ENCODE peak calls at places on chromosomes 4 and X, in seven cellular contexts. E is transverse colon, N is mesenchymal stem cell, M is mesendoderm, P is aorta, B is neural progenitor cell, Y is tibial artery. H is an unnamed sample. For H3K4me1 and H3K27me3, the result is how much of the 10 kb centered on the place peaks cover.

GRCh38 chr4:41385486-41385885 is 128.8 kb downstream of the UCHL1 start:
- DNase-seq in E (no peak), N (no peak), M (no peak), P (no peak), B (no peak), Y (no peak), H (no peak)

GRCh38 chr4:122542411-122543236 is 78.2 kb downstream of the IL21 start:
- DNase-seq in E (no peak), N (peak), M (no peak), P (no peak), B (no peak), Y (no peak), H (no peak)

GRCh38 chr4:2320152-2320551 is 58.2 kb upstream of the MXD4 start:
- DNase-seq in E (no peak), N (no peak), M (no peak), P (no peak), B (no peak), Y (no peak), H (peak)

GRCh38 chr4:89797117-89797516 is 39.8 kb downstream of the SNCA start:
- DNase-seq in E (no peak), N (peak), M (no peak), P (no peak), B (no peak), Y (no peak), H (peak)

GRCh38 chrX:65837875-65838549 is 170.6 kb downstream of the MSN start:
- DNase-seq in E (no peak), N (no peak), M (no peak), P (no peak), B (no peak), Y (no peak), H (no peak)

GRCh38 chr4:102469806-102470205 is 31.4 kb upstream of the NFKB1 start:
- DNase-seq in E (no peak), N (no peak), M (no peak), P (no peak), B (no peak), Y (no peak), H (no peak)

GRCh38 chrX:19827088-19827487 is 60.3 kb downstream of the SH3KBP1 start:
- DNase-seq in E (no peak), N (no peak), M (no peak), P (no peak), B (no peak), Y (no peak), H (no peak)

GRCh38 chr4:107801766-107802211 is 22.9 kb upstream of the SGMS2 start:
- DNase-seq in E (no peak), N (peak), M (no peak), P (no peak), B (no peak), Y (no peak), H (no peak)

GRCh38 chr4:84750260-84750955 is 167.5 kb downstream of the CDS1 start:
- DNase-seq in E (no peak), N (peak), M (peak), P (no peak), B (peak), Y (no peak), H (peak)

GRCh38 chr4:173056708-173057107 is 111.9 kb upstream of the GALNT7 start:
- DNase-seq in E (no peak), N (no peak), M (no peak), P (no peak), B (no peak), Y (no peak), H (no peak)

GRCh38 chr4:43244688-43245382 is 352.3 kb downstream of the GRXCR1 start:
- DNase-seq in E (no peak), N (no peak), M (no peak), P (no peak), B (no peak), Y (no peak), H (no peak)
- H3K4me1 ChIP-seq in E (under half), N (under half), M (under half), P (under half), B (under half), Y (under half), H (under half)

DNA sequence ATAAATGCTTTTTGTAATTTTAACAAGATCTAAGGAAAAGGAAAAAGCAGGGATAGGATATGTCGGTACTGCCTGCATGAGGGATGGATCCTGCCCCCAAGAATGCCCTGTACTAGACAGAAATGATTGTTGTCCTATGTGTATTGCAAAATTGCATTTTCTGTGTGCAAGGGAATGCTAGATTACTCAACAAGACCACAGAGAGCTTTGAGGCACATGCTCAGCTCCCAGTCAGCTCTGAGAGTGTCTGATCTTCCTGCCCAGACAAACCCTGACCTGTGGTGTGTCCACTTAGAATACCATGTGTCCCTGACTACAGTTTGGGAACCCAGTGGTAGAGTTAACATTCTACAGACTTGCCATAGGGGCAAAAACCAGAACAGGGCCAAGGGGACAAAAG is 129.2 kb upstream of the PAK3 start:
- DNase-seq in E (no peak), N (peak), M (no peak), P (no peak), B (no peak), Y (no peak), H (no peak)
- H3K27me3 ChIP-seq in E (under half), N (under half), M (under half), P (under half), B (under half), Y (under half), H (under half)

GRCh38 chrX:82756272-82756671 is 751.8 kb upstream of the POU3F4 start:
- DNase-seq in E (no peak), N (no peak), M (no peak), P (no peak), B (no peak), Y (no peak), H (no peak)

GRCh38 chrX:82757614-82758013 is 750.5 kb upstream of the POU3F4 start:
- DNase-seq in E (no peak), N (no peak), M (no peak), P (no peak), B (no peak), Y (no peak), H (no peak)
- H3K4me3 ChIP-seq in E (no peak), N (no peak), M (no peak), P (no peak), B (no peak), Y (no peak), H (no peak)

GRCh38 chr4:48130100-48130499 is 4.0 kb downstream of the TXK start:
- DNase-seq in E (no peak), N (no peak), M (no peak), P (no peak), B (no peak), Y (no peak), H (no peak)

GRCh38 chr4:48137766-48138349 is 3.8 kb upstream of the TXK start:
- DNase-seq in E (no peak), N (no peak), M (no peak), P (no peak), B (no peak), Y (no peak), H (no peak)

GRCh38 chr4:48129307-48130014 is 4.6 kb downstream of the TXK start:
- DNase-seq in E (peak), N (no peak), M (peak), P (peak), B (no peak), Y (no peak), H (no peak)

GRCh38 chr4:48131736-48132135 is 2.3 kb downstream of the TXK start:
- DNase-seq in E (no peak), N (no peak), M (no peak), P (no peak), B (no peak), Y (no peak), H (no peak)

GRCh38 chr4:48133668-48134444 is at the start of gene TXK:
- DNase-seq in E (no peak), N (no peak), M (no peak), P (no peak), B (no peak), Y (no peak), H (no peak)
- H3K4me1 ChIP-seq in E (under half), N (under half), M (under half), P (under half), B (under half), Y (under half), H (under half)

DNA sequence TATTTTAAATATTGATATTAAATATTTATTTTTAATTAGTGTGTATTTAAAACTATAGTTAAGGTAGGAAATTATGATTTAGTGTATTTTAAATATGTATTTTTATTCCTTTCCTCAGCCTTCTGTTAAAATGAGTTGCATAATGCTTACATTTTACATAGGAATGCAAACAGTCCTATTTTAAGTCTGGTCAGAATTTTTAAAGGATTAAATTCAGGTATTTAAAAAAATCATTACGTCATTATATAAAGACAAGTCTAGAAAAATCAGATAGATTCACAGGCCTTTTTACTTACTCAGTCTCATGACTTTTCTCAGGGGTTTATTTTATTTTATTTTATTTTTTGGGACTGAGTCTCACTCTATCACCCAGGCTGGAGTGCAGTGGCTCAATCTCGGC is 50.4 kb upstream of the RPA4 start:
- DNase-seq in E (no peak), N (no peak), M (no peak), P (no peak), B (no peak), Y (no peak), H (no peak)
- H3K27me3 ChIP-seq in E (under half), N (under half), M (under half), P (under half), B (under half), Y (under half), H (under half)

GRCh38 chrX:38610839-38611238 is 49.5 kb downstream of the TSPAN7 start:
- DNase-seq in E (no peak), N (no peak), M (no peak), P (no peak), B (no peak), Y (no peak), H (no peak)
- H3K4me3 ChIP-seq in E (no peak), N (no peak), M (no peak), P (no peak), B (no peak), Y (no peak), H (no peak)

GRCh38 chr4:136281889-136282288 is 1250.4 kb downstream of the PCDH18 start:
- DNase-seq in E (no peak), N (no peak), M (no peak), P (no peak), B (no peak), Y (no peak), H (no peak)

GRCh38 chr4:136281307-136281706 is 1251.0 kb downstream of the PCDH18 start:
- DNase-seq in E (no peak), N (no peak), M (no peak), P (no peak), B (no peak), Y (no peak), H (no peak)

DNA sequence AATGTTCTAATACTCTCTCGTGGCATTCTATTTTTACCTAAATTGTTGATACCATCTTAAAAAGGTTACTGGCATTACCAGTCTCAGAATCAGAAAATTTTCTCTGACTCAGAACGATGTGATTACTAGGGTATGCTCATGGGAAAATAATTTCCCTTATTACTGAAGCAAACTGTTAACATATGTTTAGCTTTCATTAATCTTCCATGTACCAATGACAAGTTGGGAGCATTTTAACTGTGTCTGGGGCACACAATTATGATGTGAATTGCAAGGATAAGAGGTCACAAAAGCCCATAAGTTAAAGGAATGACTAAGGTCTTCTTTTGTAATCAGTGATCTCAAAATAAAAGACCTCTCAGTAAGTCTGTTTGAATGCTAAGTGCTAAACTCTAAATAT is 1254.6 kb downstream of the PCDH18 start:
- DNase-seq in E (no peak), N (no peak), M (no peak), P (no peak), B (no peak), Y (no peak), H (no peak)
- H3K4me1 ChIP-seq in E (under half), N (under half), M (under half), P (under half), B (under half), Y (under half), H (under half)

GRCh38 chrX:2875798-2876399 is 47.2 kb downstream of the GYG2 start:
- DNase-seq in E (no peak), N (no peak), M (no peak), P (no peak), B (peak), Y (no peak), H (no peak)

GRCh38 chrX:2875136-2875481 is 46.4 kb downstream of the GYG2 start:
- DNase-seq in E (no peak), N (no peak), M (no peak), P (no peak), B (no peak), Y (no peak), H (no peak)

GRCh38 chrX:2874222-2875135 is 45.7 kb downstream of the GYG2 start:
- DNase-seq in E (no peak), N (no peak), M (no peak), P (no peak), B (no peak), Y (no peak), H (no peak)

GRCh38 chrX:2879670-2880069 is 49.5 kb downstream of the ARSD start:
- DNase-seq in E (no peak), N (no peak), M (no peak), P (no peak), B (no peak), Y (no peak), H (no peak)

DNA sequence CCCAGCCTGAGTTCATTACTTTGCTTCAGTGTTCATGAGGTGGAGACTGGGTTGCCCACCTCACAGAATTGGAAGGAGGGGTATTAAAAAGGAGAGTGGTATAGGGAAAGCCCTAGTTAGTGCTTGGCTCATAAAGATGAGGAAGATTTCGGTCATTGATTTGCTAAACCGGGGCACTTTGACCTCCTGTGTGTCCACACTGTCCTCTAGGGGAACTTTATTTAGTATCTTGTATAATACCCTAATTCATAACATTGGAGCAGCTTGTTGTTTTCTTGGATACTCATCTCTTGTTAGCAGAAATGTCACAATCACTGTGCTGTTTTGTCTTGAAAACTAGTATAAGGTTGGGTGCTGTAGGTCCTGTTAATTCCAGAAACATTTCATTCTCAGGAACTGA is 49.8 kb downstream of the GYG2 start:
- DNase-seq in E (no peak), N (no peak), M (no peak), P (no peak), B (no peak), Y (no peak), H (no peak)
- H3K27me3 ChIP-seq in E (under half), N (under half), M (under half), P (under half), B (under half), Y (under half), H (under half)

H was measured in BE2C.